ENCODE peak calls at places on chromosomes 13 and 19, in ten cellular contexts. J, N, X, E, U, A, R, T, M and O are unnamed samples.

GRCh38 chr13:100506600-100507422 is 81.8 kb downstream of the GGACT start:
- DNase-seq in T (no peak), E (no peak), X (no peak), N (no peak), U (no peak), A (no peak), M (no peak), R (no peak), J (no peak), O (no peak)

GRCh38 chr13:27853345-27853744 is 61.1 kb downstream of the GSX1 start:
- DNase-seq in J (no peak), R (no peak), A (no peak), U (no peak), N (no peak), X (no peak), T (no peak), E (no peak), M (no peak), O (no peak)

GRCh38 chr13:77969299-77969698 is 50.7 kb upstream of the EDNRB start:
- DNase-seq in J (no peak), N (no peak), X (no peak), E (no peak), A (no peak), U (no peak), T (no peak), R (no peak), M (no peak), O (no peak)

GRCh38 chr13:21106089-21106488 is 44.7 kb upstream of the LATS2 start:
- DNase-seq in X (no peak), U (peak; percentile 65), J (no peak), N (no peak), M (peak; percentile 27), R (peak; percentile 16), E (no peak), A (no peak), T (no peak), O (no peak)

GRCh38 chr13:60139272-60139671 is 24.5 kb downstream of the DIAPH3 start:
- DNase-seq in N (no peak), M (no peak), T (no peak), R (no peak), X (no peak), J (no peak), E (no peak), A (no peak), U (no peak), O (no peak)

GRCh38 chr13:84997858-84998257 is 801.4 kb downstream of the SLITRK6 start:
- DNase-seq in J (no peak), E (no peak), A (no peak), U (no peak), N (no peak), T (no peak), M (no peak), R (no peak), X (no peak), O (no peak)

GRCh38 chr19:1104452-1105216 is 840 bp downstream of the GPX4 start:
- DNase-seq in U (peak; percentile 70), N (peak; percentile 93), J (peak; percentile 73), E (peak; percentile 86), R (no peak), T (peak; percentile 73), X (peak; percentile 80), A (peak; percentile 83), M (peak; percentile 24), O (peak; percentile 88)

GRCh38 chr19:38039966-38040365 is 133.0 kb downstream of the SIPA1L3 start:
- DNase-seq in E (no peak), J (no peak), N (no peak), T (no peak), X (no peak), R (peak; percentile 88), U (peak; percentile 75), A (no peak), M (no peak), O (no peak)

GRCh38 chr13:28313579-28313978 is 175.2 kb downstream of the PAN3 start:
- DNase-seq in N (no peak), R (no peak), T (peak; percentile 27), J (no peak), U (peak; percentile 55), E (no peak), X (no peak), A (no peak), M (no peak), O (no peak)

GRCh38 chr19:20423381-20424207 is 142.0 kb downstream of the ZNF737 start:
- DNase-seq in A (peak; percentile 47), T (peak; percentile 94), M (no peak), R (no peak), N (peak; percentile 82), U (peak; percentile 78), J (peak; percentile 35), X (peak; percentile 54), E (no peak), O (peak; percentile 81)

GRCh38 chr13:113413178-113413897 is 40.0 kb downstream of the ADPRHL1 start:
- DNase-seq in N (peak; percentile 76), R (no peak), J (no peak), E (no peak), T (peak; percentile 56), U (peak; percentile 52), A (peak; percentile 74), X (no peak), M (no peak), O (peak; percentile 39)

GRCh38 chr19:8017808-8018207 is 12.4 kb upstream of the ELAVL1 start:
- DNase-seq in E (peak; percentile 60), M (no peak), T (peak; percentile 26), J (no peak), X (no peak), R (no peak), N (no peak), A (no peak), U (no peak), O (peak; percentile 58)